ENCODE peak calls at places on chromosomes 2 and 18, in eight cellular contexts. C is sigmoid colon, F is body of pancreas, T is A549, L is GM23338, O is ovary, D is psoas muscle, Q is uterus. U is an unnamed sample.
A peak's percentile ranks its signal among the peaks of the same experiment; 100 is the strongest.

GRCh38 chr18:22342625-22343024 is 75.1 kb downstream of the CTAGE1 start:
- DNase-seq in C (no peak), F (no peak), T (no peak), L (no peak), O (peak; percentile 56), D (no peak), Q (peak; percentile 60), U (peak; percentile 81)

GRCh38 chr18:76260941-76261472 is 234.0 kb downstream of the ZNF516 start:
- DNase-seq in C (no peak), F (no peak), T (no peak), L (peak; percentile 36), O (no peak), D (no peak), Q (no peak), U (no peak)

GRCh38 chr18:9520666-9521065 is 45.4 kb downstream of the RALBP1 start:
- DNase-seq in C (no peak), F (no peak), T (no peak), L (no peak), O (no peak), D (no peak), Q (no peak), U (no peak)

GRCh38 chr2:179578171-179578916 is 283.1 kb downstream of the ZNF385B start:
- DNase-seq in C (no peak), F (no peak), T (no peak), L (no peak), O (no peak), D (no peak), Q (no peak), U (no peak)

GRCh38 chr18:245282-245847 is 22.5 kb downstream of the THOC1 start:
- DNase-seq in C (no peak), F (no peak), T (no peak), L (no peak), O (no peak), D (no peak), Q (no peak), U (no peak)

GRCh38 chr2:120465989-120466703 is 120.2 kb downstream of the INHBB start:
- DNase-seq in C (no peak), F (no peak), T (no peak), L (peak; percentile 90), O (no peak), D (no peak), Q (no peak), U (peak; percentile 45)

GRCh38 chr2:207161247-207161646 is 4.5 kb downstream of the KLF7 start:
- DNase-seq in C (no peak), F (no peak), T (no peak), L (no peak), O (no peak), D (no peak), Q (no peak), U (no peak)

GRCh38 chr2:71788186-71788525 is 334.8 kb downstream of the DYSF start:
- DNase-seq in C (no peak), F (no peak), T (no peak), L (no peak), O (no peak), D (no peak), Q (no peak), U (no peak)

GRCh38 chr18:5627756-5628511 is 84.1 kb upstream of the EPB41L3 start:
- DNase-seq in C (no peak), F (no peak), T (no peak), L (peak; percentile 28), O (no peak), D (no peak), Q (no peak), U (no peak)

GRCh38 chr2:229869226-229869625 is 52.6 kb downstream of the TRIP12 start:
- DNase-seq in C (no peak), F (no peak), T (no peak), L (no peak), O (no peak), D (no peak), Q (no peak), U (no peak)

GRCh38 chr2:235970204-235971040 is 197.8 kb downstream of the GBX2 start:
- DNase-seq in C (peak; percentile 49), F (no peak), T (no peak), L (no peak), O (no peak), D (no peak), Q (no peak), U (no peak)

GRCh38 chr2:236338495-236339184 is 74.4 kb upstream of the ASB18 start:
- DNase-seq in C (no peak), F (no peak), T (no peak), L (peak; percentile 57), O (peak; percentile 60), D (no peak), Q (peak; percentile 51), U (peak; percentile 59)

GRCh38 chr2:35783723-35784122 is 571.9 kb upstream of the CRIM1 start:
- DNase-seq in C (no peak), F (no peak), T (peak; percentile 78), L (peak; percentile 32), O (no peak), D (no peak), Q (no peak), U (no peak)

GRCh38 chr2:54999182-54999581 is 51.1 kb downstream of the RTN4 start:
- DNase-seq in C (no peak), F (no peak), T (no peak), L (no peak), O (no peak), D (no peak), Q (no peak), U (no peak)

GRCh38 chr2:9756692-9757250 is 86.5 kb upstream of the TAF1B start:
- DNase-seq in C (no peak), F (no peak), T (no peak), L (no peak), O (no peak), D (no peak), Q (no peak), U (no peak)
- H3K4me1 ChIP-seq in C (no peaks in the 10 kb centered on the region), F (peaks cover 32% of the 10 kb centered on the region), T (peaks cover 34% of the 10 kb centered on the region), L (peaks cover 14% of the 10 kb centered on the region), O (no peaks in the 10 kb centered on the region), D (peaks cover 46% of the 10 kb centered on the region), Q (no peaks in the 10 kb centered on the region), U (peaks cover 33% of the 10 kb centered on the region)

DNA sequence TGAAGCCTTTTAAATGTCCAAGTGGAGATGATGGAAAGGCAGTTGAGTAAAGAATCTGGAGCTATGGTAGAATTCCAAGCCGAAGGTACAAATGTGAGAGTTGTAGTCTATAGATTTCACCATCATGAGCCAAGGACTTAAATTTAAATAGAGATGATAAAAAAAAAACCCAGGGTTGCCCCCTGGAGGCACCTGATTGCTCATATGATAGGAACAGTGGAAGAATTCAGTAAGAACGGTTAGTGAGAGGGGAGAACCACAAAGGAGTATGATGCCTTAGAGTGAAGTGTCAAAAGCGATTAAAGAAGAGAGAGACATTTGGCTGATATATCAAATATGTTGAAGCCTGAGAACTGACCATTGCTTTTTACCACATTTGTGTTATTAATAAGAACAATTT is 11.9 kb downstream of the NYAP2 start:
- DNase-seq in C (no peak), F (no peak), T (no peak), L (peak; percentile 26), O (no peak), D (no peak), Q (no peak), U (no peak)
- TF ChIP-seq CTCF in C (no peak), F (no peak), T (peak; percentile 6), L (peak; percentile 32), O (no peak), D (no peak), Q (no peak), U (no peak)

DNA sequence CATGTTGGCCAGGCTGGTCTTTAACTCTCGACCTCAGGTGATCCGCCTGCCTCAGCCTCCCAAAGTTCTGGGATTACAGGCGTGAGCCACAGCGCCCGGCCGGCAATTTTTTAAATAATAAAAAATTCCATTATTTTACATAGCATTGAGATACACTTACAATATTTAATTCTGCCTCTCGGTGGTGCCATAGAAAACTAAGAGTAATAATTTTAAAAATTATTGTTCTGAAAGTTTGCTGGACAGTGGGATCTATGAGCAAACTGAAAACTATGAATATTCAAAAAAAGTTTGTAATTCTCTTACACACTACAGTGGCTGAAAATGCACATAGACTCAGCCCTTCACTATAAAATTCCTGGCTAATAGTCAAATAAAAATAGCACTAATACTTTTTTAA is 90.9 kb upstream of the STON1 start:
- DNase-seq in C (no peak), F (no peak), T (no peak), L (no peak), O (no peak), D (no peak), Q (no peak), U (no peak)
- H3K27ac ChIP-seq in C (no peak overlapping the region), F (no peak overlapping the region), T (peak overlapping the region; percentile 90), L (no peak overlapping the region), O (no peak overlapping the region), D (no peak overlapping the region), Q (no peak overlapping the region), U (no peak overlapping the region)

DNA sequence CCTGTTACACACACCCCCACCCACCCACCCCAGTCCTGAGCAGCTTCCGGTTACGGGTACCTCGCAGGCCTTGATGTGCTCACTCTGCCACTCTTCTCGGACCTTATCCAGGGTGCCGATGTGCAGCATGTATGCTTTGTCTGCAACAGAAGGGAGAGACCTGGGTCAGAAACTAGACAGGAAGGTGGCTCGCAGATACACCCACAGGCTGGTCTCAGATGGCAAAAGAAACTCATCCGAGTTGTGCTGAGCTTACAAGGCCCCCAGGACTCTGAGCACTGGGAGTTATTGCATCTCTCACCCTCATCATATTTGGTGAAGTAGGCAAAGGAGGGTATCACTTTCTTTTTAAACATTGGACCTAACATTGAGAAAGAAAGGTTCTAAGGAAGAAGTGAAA is 30.6 kb upstream of the EPG5 start:
- DNase-seq in C (no peak), F (no peak), T (no peak), L (peak; percentile 17), O (no peak), D (no peak), Q (no peak), U (no peak)
- H3K4me1 ChIP-seq in C (no peaks in the 10 kb centered on the region), F (no peaks in the 10 kb centered on the region), T (no peaks in the 10 kb centered on the region), L (peaks cover 8% of the 10 kb centered on the region), O (no peaks in the 10 kb centered on the region), D (no peaks in the 10 kb centered on the region), Q (no peaks in the 10 kb centered on the region), U (no peaks in the 10 kb centered on the region)

GRCh38 chr2:234751275-234751938 is 200.4 kb upstream of the SH3BP4 start:
- DNase-seq in C (no peak), F (no peak), T (no peak), L (peak; percentile 50), O (no peak), D (no peak), Q (no peak), U (no peak)
- TF ChIP-seq CTCF in C (no peak), F (no peak), T (peak; percentile 20), L (peak; percentile 69), O (no peak), D (no peak), Q (no peak), U (no peak)

GRCh38 chr2:46008082-46008870 is 288.9 kb upstream of the EPAS1 start:
- DNase-seq in C (no peak), F (no peak), T (no peak), L (no peak), O (no peak), D (no peak), Q (no peak), U (no peak)
- H3K27ac ChIP-seq in C (no peak overlapping the region), F (no peak overlapping the region), T (no peak overlapping the region), L (no peak overlapping the region), O (no peak overlapping the region), D (no peak overlapping the region), Q (no peak overlapping the region), U (no peak overlapping the region)

U was measured in lower lobe of right lung.